ENCODE peak calls at places on chromosomes 13 and 19, in seven cellular contexts. One of them, this sample, is unnamed.

GRCh38 chr19:38666662-38667448 is 19.4 kb downstream of the ACTN4 start:
- DNase-seq in omental fat pad: no peak
- DNase-seq in AG04450: no peak
- DNase-seq in tibial nerve: no peak
- DNase-seq in fibroblast of lung: peak; percentile 74
- DNase-seq in brain microvascular endothelial cell: peak; percentile 63
- DNase-seq in breast epithelium: peak; percentile 65
- DNase-seq in this sample: no peak

GRCh38 chr19:38647966-38648788 is 728 bp downstream of the ACTN4 start:
- DNase-seq in brain microvascular endothelial cell: no peak
- DNase-seq in breast epithelium: no peak
- DNase-seq in fibroblast of lung: no peak
- DNase-seq in omental fat pad: no peak
- DNase-seq in tibial nerve: no peak
- DNase-seq in AG04450: no peak
- DNase-seq in this sample: no peak

GRCh38 chr13:98216135-98216565 is 39.1 kb upstream of the RNF113B start:
- DNase-seq in breast epithelium: no peak
- DNase-seq in omental fat pad: no peak
- DNase-seq in AG04450: peak; percentile 68
- DNase-seq in brain microvascular endothelial cell: peak; percentile 90
- DNase-seq in fibroblast of lung: peak; percentile 70
- DNase-seq in tibial nerve: no peak
- DNase-seq in this sample: no peak

GRCh38 chr19:52190679-52191293 is 934 bp downstream of the PPP2R1A start:
- DNase-seq in fibroblast of lung: peak; percentile 51
- DNase-seq in tibial nerve: no peak
- DNase-seq in brain microvascular endothelial cell: peak; percentile 10
- DNase-seq in AG04450: no peak
- DNase-seq in breast epithelium: no peak
- DNase-seq in omental fat pad: no peak
- DNase-seq in this sample: no peak

GRCh38 chr19:4844348-4845179 is 13.1 kb upstream of the TICAM1 start:
- DNase-seq in tibial nerve: no peak
- DNase-seq in brain microvascular endothelial cell: no peak
- DNase-seq in fibroblast of lung: peak; percentile 83
- DNase-seq in omental fat pad: no peak
- DNase-seq in AG04450: no peak
- DNase-seq in breast epithelium: no peak
- DNase-seq in this sample: no peak

GRCh38 chr13:36807616-36808015 is 11.4 kb upstream of the RFXAP start:
- DNase-seq in tibial nerve: no peak
- DNase-seq in omental fat pad: no peak
- DNase-seq in brain microvascular endothelial cell: no peak
- DNase-seq in breast epithelium: no peak
- DNase-seq in fibroblast of lung: no peak
- DNase-seq in AG04450: no peak
- DNase-seq in this sample: no peak

GRCh38 chr19:38538793-38539528 is 78.8 kb downstream of the MAP4K1 start:
- DNase-seq in breast epithelium: no peak
- DNase-seq in tibial nerve: no peak
- DNase-seq in omental fat pad: no peak
- DNase-seq in fibroblast of lung: no peak
- DNase-seq in AG04450: no peak
- DNase-seq in brain microvascular endothelial cell: no peak
- DNase-seq in this sample: no peak

GRCh38 chr19:50710612-50711011 is 9.0 kb downstream of the SHANK1 start:
- DNase-seq in fibroblast of lung: no peak
- DNase-seq in omental fat pad: no peak
- DNase-seq in AG04450: no peak
- DNase-seq in tibial nerve: no peak
- DNase-seq in brain microvascular endothelial cell: no peak
- DNase-seq in breast epithelium: no peak
- DNase-seq in this sample: no peak

GRCh38 chr19:5104871-5105351 is 136.0 kb downstream of the KDM4B start:
- DNase-seq in AG04450: no peak
- DNase-seq in fibroblast of lung: no peak
- DNase-seq in omental fat pad: no peak
- DNase-seq in breast epithelium: no peak
- DNase-seq in tibial nerve: no peak
- DNase-seq in brain microvascular endothelial cell: no peak
- DNase-seq in this sample: no peak

GRCh38 chr13:96444676-96445075 is 354.8 kb downstream of the HS6ST3 start:
- DNase-seq in tibial nerve: no peak
- DNase-seq in breast epithelium: no peak
- DNase-seq in omental fat pad: no peak
- DNase-seq in fibroblast of lung: no peak
- DNase-seq in brain microvascular endothelial cell: no peak
- DNase-seq in AG04450: no peak
- DNase-seq in this sample: no peak

GRCh38 chr13:36418022-36418805 is 14.1 kb upstream of the CCNA1 start:
- DNase-seq in AG04450: no peak
- DNase-seq in fibroblast of lung: peak; percentile 77
- DNase-seq in brain microvascular endothelial cell: peak; percentile 64
- DNase-seq in tibial nerve: no peak
- DNase-seq in omental fat pad: no peak
- DNase-seq in breast epithelium: no peak
- DNase-seq in this sample: no peak

GRCh38 chr19:11821474-11821873 is 7.4 kb downstream of the ZNF440 start:
- DNase-seq in AG04450: no peak
- DNase-seq in fibroblast of lung: no peak
- DNase-seq in omental fat pad: no peak
- DNase-seq in brain microvascular endothelial cell: peak; percentile 25
- DNase-seq in breast epithelium: no peak
- DNase-seq in tibial nerve: no peak
- DNase-seq in this sample: no peak

GRCh38 chr13:50170447-50171037 is 155.3 kb downstream of the KCNRG start:
- DNase-seq in omental fat pad: no peak
- DNase-seq in fibroblast of lung: peak; percentile 67
- DNase-seq in breast epithelium: no peak
- DNase-seq in brain microvascular endothelial cell: no peak
- DNase-seq in tibial nerve: no peak
- DNase-seq in AG04450: no peak
- DNase-seq in this sample: no peak
- TF ChIP-seq CTCF in omental fat pad: no peak
- TF ChIP-seq CTCF in fibroblast of lung: no peak
- TF ChIP-seq CTCF in breast epithelium: no peak
- TF ChIP-seq CTCF in brain microvascular endothelial cell: peak; percentile 18
- TF ChIP-seq CTCF in tibial nerve: peak; percentile 21
- TF ChIP-seq CTCF in AG04450: peak; percentile 46
- TF ChIP-seq CTCF in this sample: peak; percentile 33

DNA sequence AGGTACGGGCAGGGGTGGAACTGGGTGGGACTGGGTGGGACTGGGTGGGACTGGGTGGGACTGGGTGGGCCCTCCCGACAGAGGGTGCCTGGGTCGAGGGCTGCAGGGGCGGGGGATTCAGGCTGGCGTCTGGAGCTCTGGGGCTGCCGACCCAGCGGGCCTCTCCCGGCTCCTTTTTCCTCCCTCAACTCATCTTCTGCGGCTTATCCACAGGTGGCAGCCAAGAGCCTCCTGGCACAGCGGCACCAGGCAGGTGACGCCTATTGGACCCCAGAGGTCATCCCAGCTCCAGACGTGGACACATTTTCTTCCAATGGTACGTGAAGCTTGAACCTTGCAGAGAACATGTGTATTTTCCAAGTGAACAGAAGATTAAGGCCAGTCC is 533 bp downstream of the ZNF544 start:
- DNase-seq in omental fat pad: no peak
- DNase-seq in tibial nerve: no peak
- DNase-seq in fibroblast of lung: peak; percentile 34
- DNase-seq in AG04450: no peak
- DNase-seq in brain microvascular endothelial cell: peak; percentile 33
- DNase-seq in breast epithelium: no peak
- DNase-seq in this sample: no peak
- TF ChIP-seq CTCF in omental fat pad: no peak
- TF ChIP-seq CTCF in tibial nerve: no peak
- TF ChIP-seq CTCF in fibroblast of lung: no peak
- TF ChIP-seq CTCF in AG04450: peak; percentile 25
- TF ChIP-seq CTCF in brain microvascular endothelial cell: peak; percentile 67
- TF ChIP-seq CTCF in breast epithelium: no peak
- TF ChIP-seq CTCF in this sample: no peak

GRCh38 chr13:102845630-102846260 is at the start of gene ERCC5:
- DNase-seq in breast epithelium: peak; percentile 90
- DNase-seq in fibroblast of lung: peak; percentile 96
- DNase-seq in brain microvascular endothelial cell: peak; percentile 93
- DNase-seq in omental fat pad: peak; percentile 79
- DNase-seq in tibial nerve: peak; percentile 93
- DNase-seq in AG04450: peak; percentile 79
- DNase-seq in this sample: peak; percentile 94
- TF ChIP-seq CTCF in breast epithelium: no peak
- TF ChIP-seq CTCF in fibroblast of lung: no peak
- TF ChIP-seq CTCF in brain microvascular endothelial cell: no peak
- TF ChIP-seq CTCF in omental fat pad: no peak
- TF ChIP-seq CTCF in tibial nerve: no peak
- TF ChIP-seq CTCF in AG04450: no peak
- TF ChIP-seq CTCF in this sample: no peak

GRCh38 chr13:48504606-48505369 is 28.1 kb downstream of the RCBTB2 start:
- DNase-seq in brain microvascular endothelial cell: no peak
- DNase-seq in breast epithelium: no peak
- DNase-seq in fibroblast of lung: no peak
- DNase-seq in omental fat pad: no peak
- DNase-seq in AG04450: no peak
- DNase-seq in tibial nerve: no peak
- DNase-seq in this sample: no peak
- TF ChIP-seq CTCF in brain microvascular endothelial cell: no peak
- TF ChIP-seq CTCF in breast epithelium: no peak
- TF ChIP-seq CTCF in fibroblast of lung: no peak
- TF ChIP-seq CTCF in omental fat pad: no peak
- TF ChIP-seq CTCF in AG04450: no peak
- TF ChIP-seq CTCF in tibial nerve: no peak
- TF ChIP-seq CTCF in this sample: no peak

GRCh38 chr13:73544175-73544574 is 485.4 kb downstream of the KLF5 start:
- DNase-seq in breast epithelium: no peak
- DNase-seq in omental fat pad: no peak
- DNase-seq in tibial nerve: no peak
- DNase-seq in fibroblast of lung: no peak
- DNase-seq in brain microvascular endothelial cell: no peak
- DNase-seq in AG04450: no peak
- DNase-seq in this sample: no peak
- TF ChIP-seq CTCF in breast epithelium: no peak
- TF ChIP-seq CTCF in omental fat pad: no peak
- TF ChIP-seq CTCF in tibial nerve: no peak
- TF ChIP-seq CTCF in fibroblast of lung: no peak
- TF ChIP-seq CTCF in brain microvascular endothelial cell: no peak
- TF ChIP-seq CTCF in AG04450: no peak
- TF ChIP-seq CTCF in this sample: no peak